ENCODE peak calls at places on chromosomes 11 and 22, in eight cellular contexts. P is epithelial cell of esophagus; I is stimulated activated CD4-positive, alpha-beta T cell treated with anti-CD3 and anti-CD28 coated beads, Interleukin-15, amount 100 ng/mL, for 24 hours; X is substantia nigra; W is fibroblast of lung; F is GM03348; M is SHP77; O is ureter. G is an unnamed sample.

GRCh38 chr11:134120143-134120850 is 51.4 kb downstream of the JAM3 start:
- DNase-seq in M (peak), X (no peak), W (peak), I (no peak), F (peak), P (peak), O (peak), G (no peak)

GRCh38 chr11:22477312-22477711 is 139.1 kb downstream of the SLC17A6 start:
- DNase-seq in X (no peak), P (peak), I (no peak), W (no peak), F (no peak), M (no peak), O (no peak), G (no peak)

GRCh38 chr11:33406241-33406640 is 149.1 kb downstream of the HIPK3 start:
- DNase-seq in F (no peak), P (no peak), M (no peak), X (no peak), I (no peak), W (no peak), O (no peak), G (no peak)

GRCh38 chr22:36922097-36922608 is 8.7 kb downstream of the CSF2RB start:
- DNase-seq in M (no peak), X (no peak), O (peak), I (no peak), P (peak), W (no peak), F (peak), G (no peak)

GRCh38 chr11:8218409-8218808 is 45.3 kb downstream of the LMO1 start:
- DNase-seq in O (no peak), W (no peak), I (no peak), M (no peak), X (no peak), F (no peak), P (no peak), G (no peak)

GRCh38 chr11:60360621-60361020 is 17.7 kb upstream of the MS4A7 start:
- DNase-seq in X (no peak), W (no peak), M (no peak), F (no peak), I (no peak), O (no peak), P (no peak), G (no peak)

GRCh38 chr11:120184946-120185677 is 25.7 kb upstream of the OAF start:
- DNase-seq in F (peak), P (no peak), X (no peak), W (peak), I (no peak), O (peak), M (no peak), G (no peak)

GRCh38 chr11:62150887-62151736 is 27.3 kb downstream of the INCENP start:
- DNase-seq in P (no peak), M (no peak), F (no peak), I (no peak), O (peak), X (no peak), W (no peak), G (no peak)

GRCh38 chr11:125264091-125265022 is 99.8 kb downstream of the PKNOX2 start:
- DNase-seq in P (no peak), X (no peak), O (no peak), W (no peak), F (no peak), M (no peak), I (no peak), G (no peak)

GRCh38 chr11:64516226-64516625 is 74.8 kb upstream of the SLC22A12 start:
- DNase-seq in X (no peak), F (no peak), M (peak), I (peak), W (no peak), P (no peak), O (no peak), G (no peak)

GRCh38 chr11:134266841-134267251 is 9.3 kb upstream of the GLB1L3 start:
- DNase-seq in F (peak), X (no peak), W (peak), I (no peak), P (peak), M (no peak), O (no peak), G (peak)

GRCh38 chr11:36034572-36035331 is 90.9 kb downstream of the LDLRAD3 start:
- DNase-seq in P (peak), F (peak), M (no peak), W (peak), O (no peak), I (no peak), X (no peak), G (peak)

GRCh38 chr22:45441158-45441557 is 27.7 kb downstream of the RIBC2 start:
- DNase-seq in M (peak), W (peak), P (peak), X (no peak), O (peak), F (peak), I (peak), G (peak)

GRCh38 chr11:95108159-95108611 is 18.5 kb downstream of the ENDOD1 start:
- DNase-seq in X (no peak), O (no peak), P (peak), F (peak), I (no peak), W (peak), M (no peak), G (no peak)

GRCh38 chr22:23269441-23270211 is 89.3 kb downstream of the BCR start:
- DNase-seq in M (no peak), O (no peak), P (no peak), I (no peak), W (no peak), X (no peak), F (no peak), G (no peak)

GRCh38 chr11:125300791-125301218 is 136.3 kb downstream of the PKNOX2 start:
- DNase-seq in O (no peak), M (no peak), W (peak), X (no peak), F (peak), P (peak), I (no peak), G (peak)

GRCh38 chr11:65300621-65301290 is 13.9 kb upstream of the CDC42EP2 start:
- DNase-seq in W (no peak), P (no peak), I (no peak), X (no peak), F (no peak), M (no peak), O (no peak), G (no peak)

GRCh38 chr11:105466582-105467228 is 143.2 kb upstream of the GRIA4 start:
- DNase-seq in P (peak), F (no peak), X (no peak), W (peak), M (no peak), I (no peak), O (peak), G (no peak)

GRCh38 chr11:94790771-94791180 is 22.6 kb downstream of the AMOTL1 start:
- DNase-seq in P (no peak), W (peak), I (no peak), O (no peak), M (no peak), F (no peak), X (no peak), G (no peak)

GRCh38 chr11:11770921-11771484 is 70.8 kb upstream of the USP47 start:
- DNase-seq in F (no peak), W (no peak), P (peak), X (no peak), M (no peak), O (no peak), I (no peak), G (no peak)

GRCh38 chr11:61875698-61876097 is 15.6 kb downstream of the FADS3 start:
- DNase-seq in M (no peak), W (no peak), F (no peak), P (no peak), X (no peak), I (no peak), O (no peak), G (no peak)

GRCh38 chr11:110712643-110713468 is 619 bp upstream of the ARHGAP20 start:
- DNase-seq in O (peak), X (no peak), F (peak), I (peak), W (peak), M (no peak), P (peak), G (no peak)

GRCh38 chr11:15489281-15489680 is 374.6 kb downstream of the INSC start:
- DNase-seq in P (no peak), W (no peak), X (no peak), M (no peak), O (no peak), I (no peak), F (no peak), G (no peak)

GRCh38 chr11:134634897-134635831 is 223.1 kb upstream of the B3GAT1 start:
- DNase-seq in F (no peak), P (no peak), O (peak), I (no peak), W (no peak), M (peak), X (no peak), G (no peak)

GRCh38 chr11:130031056-130031455 is 28.4 kb upstream of the PRDM10 start:
- DNase-seq in M (no peak), P (no peak), F (no peak), X (no peak), I (no peak), W (no peak), O (no peak), G (no peak)

GRCh38 chr22:31173386-31174145 is 13.6 kb downstream of the RNF185 start:
- DNase-seq in F (peak), X (no peak), P (peak), M (no peak), W (peak), I (peak), O (no peak), G (peak)

GRCh38 chr11:71491531-71492329 is 35.3 kb upstream of the KRTAP5-7 start:
- DNase-seq in F (no peak), O (peak), W (no peak), M (no peak), P (no peak), X (no peak), I (no peak), G (no peak)

GRCh38 chr11:129992161-129992944 is 10.3 kb downstream of the PRDM10 start:
- DNase-seq in O (no peak), W (peak), P (peak), F (no peak), I (peak), X (no peak), M (peak), G (no peak)

GRCh38 chr11:40125054-40125453 is 1334.4 kb downstream of the LRRC4C start:
- DNase-seq in P (no peak), W (no peak), X (no peak), O (no peak), I (no peak), F (no peak), M (no peak), G (no peak)

GRCh38 chr11:17811416-17811815 is 76.8 kb downstream of the KCNC1 start:
- DNase-seq in W (no peak), O (no peak), F (no peak), M (no peak), P (peak), X (no peak), I (no peak), G (no peak)

GRCh38 chr11:45390407-45390806 is 104.3 kb upstream of the SYT13 start:
- DNase-seq in F (no peak), O (no peak), X (no peak), I (no peak), M (no peak), W (no peak), P (no peak), G (no peak)

GRCh38 chr11:79209540-79210266 is 231.1 kb downstream of the TENM4 start:
- DNase-seq in M (no peak), X (peak), I (no peak), W (peak), F (no peak), P (no peak), O (no peak), G (no peak)

GRCh38 chr22:50436841-50437341 is 37.9 kb downstream of the SBF1 start:
- DNase-seq in F (no peak), W (no peak), P (no peak), I (no peak), M (no peak), O (no peak), X (no peak), G (no peak)

GRCh38 chr11:19428206-19429001 is 187.7 kb upstream of the E2F8 start:
- DNase-seq in P (peak), X (no peak), I (no peak), W (no peak), F (no peak), O (no peak), M (no peak), G (no peak)